ENCODE peak calls at places on chromosomes 4 and X, in ten cellular contexts. K is heart left ventricle, Y is K562, I is transverse colon, S is IMR-90, N is adrenal gland, E is sigmoid colon, B is testis, V is suprapubic skin, R is ovary. F is an unnamed sample.

GRCh38 chr4:57020467-57021101 is 41.9 kb downstream of the POLR2B start:
- DNase-seq in I (no peak), N (no peak), S (peak), R (no peak), Y (no peak), B (no peak), K (no peak), E (no peak), V (no peak), F (no peak)

GRCh38 chr4:55752810-55753209 is 66.8 kb upstream of the EXOC1L start:
- DNase-seq in B (no peak), V (no peak), K (no peak), I (no peak), E (no peak), N (no peak), R (no peak), S (no peak), Y (no peak), F (no peak)

GRCh38 chrX:23008431-23009099 is 8.8 kb downstream of the DDX53 start:
- DNase-seq in V (no peak), I (no peak), R (no peak), B (no peak), E (no peak), Y (no peak), S (peak), K (no peak), N (peak), F (no peak)

GRCh38 chr4:85147481-85148076 is 181.1 kb upstream of the WDFY3 start:
- DNase-seq in V (no peak), I (peak), E (peak), K (peak), N (peak), B (peak), R (peak), S (peak), Y (peak), F (peak)

GRCh38 chr4:92629302-92629701 is 325.5 kb downstream of the GRID2 start:
- DNase-seq in V (no peak), K (no peak), Y (no peak), I (no peak), S (no peak), B (no peak), E (no peak), N (no peak), R (no peak), F (no peak)

GRCh38 chrX:118049713-118050112 is 66.9 kb downstream of the KLHL13 start:
- DNase-seq in R (no peak), I (no peak), N (no peak), V (no peak), Y (no peak), S (no peak), E (no peak), B (no peak), K (no peak), F (no peak)

GRCh38 chr4:41361831-41362646 is 105.3 kb downstream of the UCHL1 start:
- DNase-seq in Y (no peak), V (no peak), B (no peak), K (no peak), R (no peak), N (peak), S (no peak), I (no peak), E (no peak), F (no peak)

GRCh38 chrX:124736553-124737240 is 390.3 kb downstream of the SH2D1A start:
- DNase-seq in N (no peak), I (no peak), E (no peak), Y (no peak), B (no peak), R (no peak), V (no peak), K (no peak), S (no peak), F (no peak)

GRCh38 chrX:71302461-71303213 is 1.1 kb downstream of the ITGB1BP2 start:
- DNase-seq in B (no peak), V (no peak), I (no peak), S (peak), R (no peak), N (no peak), Y (no peak), E (no peak), K (no peak), F (no peak)

GRCh38 chr4:71020611-71021010 is 27.2 kb downstream of the DCK start:
- DNase-seq in Y (no peak), K (no peak), V (no peak), I (no peak), N (peak), B (no peak), E (no peak), S (peak), R (no peak), F (no peak)

GRCh38 chrX:140765043-140765784 is 55.7 kb downstream of the LINC00632 start:
- DNase-seq in B (peak), R (no peak), V (no peak), K (no peak), Y (no peak), S (peak), E (peak), I (no peak), N (no peak), F (no peak)

GRCh38 chr4:186297013-186297645 is 31.1 kb downstream of the F11 start:
- DNase-seq in K (no peak), I (no peak), S (peak), E (no peak), Y (peak), V (no peak), B (no peak), N (no peak), R (no peak), F (no peak)

GRCh38 chrX:19121898-19122640 is at the start of gene ADGRG2:
- DNase-seq in N (peak), V (no peak), I (peak), B (peak), K (peak), E (no peak), S (peak), Y (no peak), R (peak), F (no peak)

GRCh38 chr4:98728433-98728832 is 70.0 kb upstream of the TSPAN5 start:
- DNase-seq in V (no peak), I (no peak), B (no peak), R (no peak), E (no peak), Y (peak), N (peak), S (peak), K (peak), F (no peak)
- H3K4me3 ChIP-seq in V (no peak), I (no peak), B (no peak), R (no peak), E (no peak), Y (no peak), N (no peak), S (no peak), K (no peak), F (no peak)

DNA sequence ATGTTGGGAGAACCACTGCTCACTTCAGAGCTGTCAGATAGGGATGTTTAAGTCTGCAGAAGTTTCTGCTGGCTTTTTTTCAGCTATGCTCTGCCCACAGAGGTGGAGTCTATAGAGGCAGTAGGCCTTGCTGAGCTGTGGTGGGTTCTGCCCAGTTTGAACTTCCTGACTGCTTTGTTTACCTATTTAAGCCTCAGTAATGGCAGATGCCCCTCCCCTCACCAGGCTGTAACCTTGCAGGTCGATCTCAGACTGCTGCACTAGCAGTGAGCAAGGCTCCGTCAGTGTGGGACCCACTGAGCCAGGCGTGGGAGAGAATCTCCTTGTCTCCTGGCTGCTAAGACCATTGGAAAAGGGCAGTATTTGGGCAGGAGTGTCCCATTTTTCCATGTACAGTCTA is 36.8 kb downstream of the AFM start:
- DNase-seq in B (no peak), N (no peak), E (no peak), R (no peak), V (no peak), S (no peak), Y (no peak), K (no peak), I (no peak), F (no peak)
- TF ChIP-seq CTCF in B (no peak), N (no peak), E (no peak), R (no peak), V (no peak), S (no peak), Y (no peak), K (no peak), I (no peak), F (no peak)

GRCh38 chrX:53239474-53239873 is 14.5 kb upstream of the KDM5C start:
- DNase-seq in K (no peak), V (no peak), S (no peak), I (no peak), B (no peak), R (no peak), Y (no peak), E (no peak), N (no peak), F (no peak)
- TF ChIP-seq POLR2A in K (no peak), V (no peak), S (no peak), I (no peak), B (no peak), R (no peak), Y (no peak), E (no peak), N (no peak), F (no peak)

GRCh38 chr4:176187610-176188009 is 7.8 kb downstream of the SPATA4 start:
- DNase-seq in Y (no peak), B (no peak), E (no peak), K (no peak), I (no peak), V (no peak), N (no peak), S (peak), R (no peak), F (no peak)
- H3K4me3 ChIP-seq in Y (no peak), B (no peak), E (no peak), K (no peak), I (no peak), V (no peak), N (no peak), S (no peak), R (no peak), F (no peak)

DNA sequence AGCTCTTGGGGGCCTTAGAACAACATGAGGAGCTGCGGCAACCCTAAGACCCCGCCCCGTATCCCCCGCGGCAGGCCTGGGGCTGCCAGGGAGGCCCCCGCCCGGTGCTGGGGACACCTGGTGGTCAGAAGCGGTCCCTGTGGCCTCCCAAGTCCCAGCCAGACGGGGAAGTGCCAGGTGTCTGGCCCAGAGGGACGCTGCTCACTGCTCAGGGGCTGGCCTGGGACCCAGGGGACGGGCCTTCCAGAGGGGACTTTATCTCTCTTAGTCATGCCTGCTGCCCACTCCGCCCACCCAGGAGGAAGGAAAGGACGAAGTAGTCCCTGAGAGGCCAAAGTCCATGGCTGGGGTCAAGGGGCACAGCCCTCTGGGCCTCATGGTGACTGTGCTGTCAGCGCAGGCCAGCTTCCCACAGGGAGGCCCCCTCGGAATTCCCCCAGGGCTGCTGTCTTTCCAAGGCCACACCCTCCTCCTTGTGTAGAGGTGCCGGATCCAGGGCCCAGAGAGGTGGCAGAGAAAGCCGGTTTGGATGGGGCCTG is 31.0 kb upstream of the HTRA3 start:
- DNase-seq in N (no peak), K (no peak), B (no peak), Y (peak), R (no peak), V (no peak), E (no peak), I (peak), S (no peak), F (no peak)
- TF ChIP-seq CTCF in N (no peak), K (peak), B (peak), Y (peak), R (no peak), V (no peak), E (no peak), I (no peak), S (peak), F (no peak)